ENCODE peak calls at places on chromosomes 11 and 22, in four cellular contexts. S is adipocyte, P is fibroblast of lung, T is lower leg skin. C is an unnamed sample.

GRCh38 chr11:107591446-107592236 is 694 bp downstream of the ELMOD1 start:
- DNase-seq in P (no peak), T (no peak), S (peak; percentile 34), C (peak; percentile 46)

GRCh38 chr11:105960252-105961245 is 61.5 kb downstream of the MSANTD4 start:
- DNase-seq in S (no peak), P (no peak), T (no peak), C (no peak)

GRCh38 chr11:41868606-41869005 is 409.2 kb upstream of the LRRC4C start:
- DNase-seq in S (no peak), T (no peak), P (no peak), C (no peak)

GRCh38 chr11:60370252-60370810 is 8.0 kb upstream of the MS4A7 start:
- DNase-seq in P (no peak), T (no peak), S (no peak), C (no peak)

GRCh38 chr11:47887910-47888569 is 39.9 kb upstream of the NUP160 start:
- DNase-seq in T (no peak), P (no peak), S (no peak), C (no peak)

GRCh38 chr22:30245985-30246901 is at the start of gene LIF:
- DNase-seq in P (peak; percentile 67), T (no peak), S (peak; percentile 81), C (peak; percentile 79)

GRCh38 chr11:18727499-18728236 is 1.7 kb upstream of the IGSF22 start:
- DNase-seq in S (peak; percentile 65), T (no peak), P (no peak), C (peak; percentile 13)

GRCh38 chr11:95888852-95889251 is 35.1 kb downstream of the MTMR2 start:
- DNase-seq in T (no peak), S (no peak), P (no peak), C (no peak)

GRCh38 chr11:27040302-27041115 is at the start of gene BBOX1:
- DNase-seq in P (no peak), T (peak; percentile 29), S (peak; percentile 8), C (no peak)

GRCh38 chr11:110301032-110301431 is 4.6 kb upstream of the RDX start:
- DNase-seq in P (no peak), S (no peak), T (no peak), C (no peak)

GRCh38 chr11:44383246-44383645 is 73.3 kb upstream of the ALX4 start:
- DNase-seq in T (no peak), P (no peak), S (no peak), C (no peak)

GRCh38 chr11:10382518-10382917 is 72.5 kb upstream of the AMPD3 start:
- DNase-seq in S (no peak), T (no peak), P (no peak), C (no peak)

GRCh38 chr22:44671742-44672141 is 30.3 kb upstream of the PRR5 start:
- DNase-seq in P (peak; percentile 49), S (peak; percentile 57), T (no peak), C (peak; percentile 20)

GRCh38 chr11:36376315-36376887 is 80.3 kb downstream of the PRR5L start:
- DNase-seq in S (peak; percentile 68), T (no peak), P (no peak), C (peak; percentile 30)

GRCh38 chr11:45322111-45322705 is 36.1 kb upstream of the SYT13 start:
- DNase-seq in P (no peak), S (no peak), T (no peak), C (no peak)

GRCh38 chr11:131816046-131816445 is 445.6 kb downstream of the NTM start:
- DNase-seq in T (no peak), P (no peak), S (peak; percentile 25), C (peak; percentile 23)

GRCh38 chr11:103680861-103681260 is 355.6 kb upstream of the DDI1 start:
- DNase-seq in S (no peak), P (no peak), T (no peak), C (no peak)

GRCh38 chr11:103676413-103676812 is 360.0 kb upstream of the DDI1 start:
- DNase-seq in S (peak; percentile 50), P (peak; percentile 45), T (no peak), C (peak; percentile 65)

GRCh38 chr11:103682318-103683184 is 353.9 kb upstream of the DDI1 start:
- DNase-seq in T (peak; percentile 45), P (peak; percentile 82), S (peak; percentile 82), C (peak; percentile 66)

GRCh38 chr11:103683581-103683980 is 352.9 kb upstream of the DDI1 start:
- DNase-seq in S (no peak), T (no peak), P (peak; percentile 36), C (no peak)

GRCh38 chr11:103681855-103682254 is 354.6 kb upstream of the DDI1 start:
- DNase-seq in P (no peak), T (no peak), S (no peak), C (no peak)
- H3K4me3 ChIP-seq in P (no peak overlapping the region), T (no peak overlapping the region), S (no peak overlapping the region), C (no peak overlapping the region)

GRCh38 chr22:41847300-41847699 is 14.4 kb downstream of the SREBF2 start:
- DNase-seq in S (no peak), P (no peak), T (no peak), C (no peak)

GRCh38 chr22:41845380-41846267 is 12.7 kb downstream of the SREBF2 start:
- DNase-seq in T (no peak), P (no peak), S (no peak), C (no peak)

GRCh38 chr22:41846268-41847002 is 13.5 kb downstream of the SREBF2 start:
- DNase-seq in P (no peak), S (no peak), T (no peak), C (no peak)

GRCh38 chr22:41844513-41844912 is 11.6 kb downstream of the SREBF2 start:
- DNase-seq in T (peak; percentile 52), P (no peak), S (no peak), C (no peak)

GRCh38 chr22:41848468-41848867 is 15.6 kb downstream of the SREBF2 start:
- DNase-seq in T (peak; percentile 66), P (peak; percentile 61), S (no peak), C (no peak)
- H3K4me3 ChIP-seq in T (no peak overlapping the region), P (no peak overlapping the region), S (no peak overlapping the region), C (no peak overlapping the region)

GRCh38 chr22:35301370-35301874 is 1.7 kb downstream of the TOM1 start:
- DNase-seq in P (peak; percentile 94), S (peak; percentile 99), T (peak; percentile 60), C (peak; percentile 83)

GRCh38 chr22:35299717-35300497 is at the start of gene TOM1:
- DNase-seq in S (peak; percentile 99), P (peak; percentile 100), T (peak; percentile 97), C (peak; percentile 98)

GRCh38 chr22:35303029-35303624 is 3.4 kb downstream of the TOM1 start:
- DNase-seq in P (no peak), S (no peak), T (no peak), C (no peak)

DNA sequence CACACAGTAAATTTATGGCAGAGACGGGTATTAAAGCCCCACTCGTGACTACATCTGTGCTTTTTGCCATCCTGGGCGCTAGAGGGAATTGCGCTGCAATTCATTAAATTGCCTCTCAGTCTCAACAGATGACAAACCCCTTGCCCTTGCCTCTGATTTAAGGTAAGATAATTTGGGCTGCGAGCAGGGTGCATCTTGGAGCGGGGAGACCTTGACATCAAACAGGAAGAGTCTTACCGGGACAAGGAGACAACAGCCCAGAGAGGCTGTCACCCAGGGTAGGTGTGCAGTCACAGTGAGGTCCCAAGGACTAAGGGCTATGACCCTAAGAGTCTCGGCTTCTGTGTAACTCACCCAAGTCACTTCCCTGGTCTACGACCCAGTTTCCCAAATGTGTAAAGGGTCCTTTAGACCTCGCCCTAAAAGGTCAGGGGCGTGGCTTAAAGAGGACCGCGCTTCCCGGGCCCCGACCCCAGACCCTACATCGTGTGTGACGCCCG is 427 bp upstream of the TOM1 start:
- DNase-seq in T (no peak), S (peak; percentile 59), P (peak; percentile 20), C (no peak)
- H3K4me3 ChIP-seq in T (no peak overlapping the region), S (peak overlapping the region; percentile 88), P (peak overlapping the region; percentile 93), C (peak overlapping the region; percentile 66)

GRCh38 chr22:23775779-23776375 is 3.2 kb downstream of the MMP11 start:
- DNase-seq in T (no peak), P (no peak), S (no peak), C (no peak)

GRCh38 chr22:23774114-23774921 is 1.7 kb downstream of the MMP11 start:
- DNase-seq in S (no peak), T (no peak), P (no peak), C (no peak)

GRCh38 chr22:23772315-23773246 is at the start of gene MMP11:
- DNase-seq in T (no peak), S (peak; percentile 77), P (no peak), C (no peak)

GRCh38 chr22:23774922-23775436 is 2.3 kb downstream of the MMP11 start:
- DNase-seq in P (peak; percentile 77), S (peak; percentile 71), T (no peak), C (no peak)

DNA sequence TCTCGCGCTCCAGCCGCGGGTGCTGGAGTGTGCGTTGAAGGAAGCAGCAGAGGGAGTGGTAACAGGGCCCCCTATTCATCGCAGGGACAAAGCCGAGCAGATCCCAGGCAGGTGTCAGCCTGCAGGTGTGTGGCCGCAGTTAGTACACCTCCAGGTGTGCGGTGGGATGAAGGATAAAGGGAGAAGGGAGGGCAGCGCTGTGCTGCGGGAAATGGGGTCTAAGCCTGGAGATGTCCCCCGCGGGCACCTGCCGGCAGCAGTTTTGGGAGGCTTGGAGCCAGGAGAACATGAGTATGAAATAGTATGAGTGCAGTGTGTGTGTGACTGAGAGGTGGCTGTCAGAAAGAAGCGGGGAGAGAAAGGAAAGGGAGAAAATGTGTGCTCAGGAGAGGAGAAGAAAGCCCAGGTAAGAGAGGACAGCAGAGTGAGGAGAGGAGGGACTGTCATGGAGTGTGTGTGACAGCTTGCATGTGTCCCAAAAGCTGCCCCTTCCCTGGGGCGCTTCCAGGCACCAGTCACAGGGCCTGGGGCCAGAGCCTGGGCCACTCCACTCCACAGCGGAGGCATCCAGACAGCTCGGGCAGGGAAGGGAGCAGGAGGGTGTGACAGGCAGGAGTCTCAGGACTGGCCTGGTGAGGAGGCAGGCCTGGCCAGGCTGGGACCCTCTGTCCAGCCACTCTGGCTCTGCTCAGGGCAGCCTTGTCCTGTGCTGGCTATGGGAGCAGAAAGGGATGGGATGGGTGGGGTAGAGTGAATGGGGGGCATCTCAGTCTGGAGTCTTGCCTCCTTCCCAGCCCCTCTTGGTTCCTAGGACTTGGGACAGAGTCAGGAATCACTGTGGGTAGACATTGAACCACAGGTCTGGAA is 831 bp downstream of the MMP11 start:
- DNase-seq in P (no peak), T (no peak), S (no peak), C (no peak)
- H3K4me3 ChIP-seq in P (peak overlapping the region; percentile 55), T (peak overlapping the region; percentile 27), S (peak overlapping the region; percentile 70), C (peak overlapping the region; percentile 47)

GRCh38 chr11:72752088-72752914 is at the start of gene ARAP1:
- DNase-seq in P (peak; percentile 65), T (peak; percentile 54), S (peak; percentile 82), C (peak; percentile 54)
- H3K4me3 ChIP-seq in P (peak within 1 kb of the TSS; percentile 83), T (peak within 1 kb of the TSS; percentile 27), S (peak within 1 kb of the TSS; percentile 95), C (peak within 1 kb of the TSS; percentile 84)

DNA sequence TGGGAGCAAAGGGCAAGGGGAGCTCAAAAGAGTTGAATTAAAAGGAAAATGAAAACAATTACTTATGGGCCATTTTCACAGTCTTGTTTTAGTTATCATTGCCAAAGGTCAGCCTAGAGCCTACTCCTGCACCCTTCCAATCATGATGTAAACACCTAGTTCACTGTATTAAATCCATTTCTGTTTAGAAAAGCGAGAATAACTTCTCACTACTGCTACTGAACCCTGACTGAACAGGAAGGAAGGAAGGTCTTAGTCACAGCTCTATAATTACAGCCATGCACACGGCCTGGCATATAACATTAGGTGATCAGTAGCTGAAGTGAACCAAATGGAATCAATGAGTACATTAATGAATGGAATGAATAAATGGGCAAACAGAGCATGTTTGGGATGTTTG is 111.2 kb downstream of the PLEKHA7 start:
- DNase-seq in P (no peak), T (no peak), S (no peak), C (no peak)
- H3K4me3 ChIP-seq in P (no peak overlapping the region), T (no peak overlapping the region), S (no peak overlapping the region), C (no peak overlapping the region)

C was measured in foreskin fibroblast.